ENCODE peak calls at places on chromosome 22, in four cellular contexts. X is activated naive CD8-positive, alpha-beta T cell treated with anti-CD3 and anti-CD28 coated beads, Interleukin-2, amount 50 U/mL, for 24 hours; H is nephron progenitor cell; J is IMR-90. S is an unnamed sample.

GRCh38 chr22:23090079-23090835 is 19.9 kb downstream of the GNAZ start:
- DNase-seq in X (no peak), H (no peak), J (no peak), S (no peak)

GRCh38 chr22:31947296-31947695 is 3.0 kb downstream of the YWHAH start:
- DNase-seq in X (no peak), H (no peak), J (no peak), S (peak)

GRCh38 chr22:31647516-31647915 is 14.5 kb downstream of the PISD start:
- DNase-seq in X (no peak), H (no peak), J (peak), S (peak)

GRCh38 chr22:50261615-50262459 is at the start of gene MAPK12:
- DNase-seq in X (no peak), H (peak), J (no peak), S (peak)

GRCh38 chr22:48959496-48959895 is 868.2 kb downstream of the BRD1 start:
- DNase-seq in X (no peak), H (no peak), J (no peak), S (no peak)

GRCh38 chr22:45860201-45860600 is 116.8 kb downstream of the WNT7B start:
- DNase-seq in X (no peak), H (no peak), J (no peak), S (no peak)

GRCh38 chr22:36331912-36332622 is 55.7 kb downstream of the MYH9 start:
- DNase-seq in X (peak), H (no peak), J (peak), S (peak)

GRCh38 chr22:35498026-35498425 is 42.6 kb upstream of the RASD2 start:
- DNase-seq in X (no peak), H (no peak), J (peak), S (no peak)

GRCh38 chr22:39360674-39361413 is 11.1 kb downstream of the SYNGR1 start:
- DNase-seq in X (no peak), H (no peak), J (no peak), S (no peak)

GRCh38 chr22:49371325-49372110 is 456.2 kb downstream of the BRD1 start:
- DNase-seq in X (no peak), H (no peak), J (no peak), S (no peak)

GRCh38 chr22:23085785-23086184 is 15.5 kb downstream of the GNAZ start:
- DNase-seq in X (no peak), H (no peak), J (no peak), S (no peak)

GRCh38 chr22:38455063-38455529 is at the start of gene KCNJ4:
- DNase-seq in X (no peak), H (no peak), J (no peak), S (no peak)

GRCh38 chr22:44580176-44580575 is 82.1 kb upstream of the RTL6 start:
- DNase-seq in X (no peak), H (no peak), J (no peak), S (no peak)

GRCh38 chr22:26172389-26172990 is 3.2 kb downstream of the SEZ6L start:
- DNase-seq in X (peak), H (peak), J (peak), S (peak)